ENCODE peak calls at places on chromosomes 3 and 15, in six cellular contexts. K is tibial artery, S is breast epithelium, C is kidney, Y is mammary epithelial cell, I is psoas muscle. Q is an unnamed sample.

GRCh38 chr3:42697326-42698051 is 5.1 kb downstream of the HHATL start:
- DNase-seq in C (no peak), I (peak; percentile 57), Y (no peak), S (no peak), K (peak; percentile 60), Q (no peak)

GRCh38 chr15:62782896-62783295 is 259.7 kb upstream of the TPM1 start:
- DNase-seq in I (no peak), K (no peak), C (no peak), Y (no peak), S (no peak), Q (no peak)

GRCh38 chr3:20197775-20198174 is 11.8 kb upstream of the SGO1 start:
- DNase-seq in Y (peak; percentile 58), C (no peak), I (no peak), K (no peak), S (no peak), Q (no peak)

GRCh38 chr3:37590328-37591079 is 271.2 kb upstream of the CTDSPL start:
- DNase-seq in K (peak; percentile 91), S (no peak), C (peak; percentile 82), Y (no peak), I (peak; percentile 70), Q (peak; percentile 92)

GRCh38 chr3:151743860-151744259 is 10.1 kb downstream of the AADACL2 start:
- DNase-seq in I (no peak), K (no peak), C (no peak), Y (no peak), S (no peak), Q (no peak)

GRCh38 chr3:48426401-48426909 is 3.4 kb downstream of the PLXNB1 start:
- DNase-seq in C (peak; percentile 73), Y (no peak), K (peak; percentile 89), I (no peak), S (no peak), Q (no peak)

GRCh38 chr15:77753238-77753873 is 120.6 kb upstream of the LINGO1 start:
- DNase-seq in C (no peak), I (no peak), Y (peak; percentile 6), S (no peak), K (no peak), Q (no peak)

GRCh38 chr15:20644896-20645295 is 103.3 kb upstream of the GOLGA6L6 start:
- DNase-seq in C (no peak), I (no peak), S (no peak), K (no peak), Y (no peak), Q (no peak)

GRCh38 chr3:29099296-29099695 is 181.6 kb upstream of the RBMS3 start:
- DNase-seq in I (no peak), Y (no peak), C (no peak), S (no peak), K (no peak), Q (no peak)

GRCh38 chr3:18712713-18713575 is 287.8 kb upstream of the SATB1 start:
- DNase-seq in C (no peak), I (no peak), S (no peak), K (no peak), Y (no peak), Q (no peak)

GRCh38 chr15:81087121-81087520 is 46.9 kb upstream of the CFAP161 start:
- DNase-seq in K (no peak), C (no peak), Y (no peak), S (no peak), I (no peak), Q (no peak)

GRCh38 chr15:74657846-74658245 is 38.0 kb downstream of the EDC3 start:
- DNase-seq in S (no peak), I (no peak), K (no peak), Y (no peak), C (no peak), Q (no peak)

GRCh38 chr3:180059351-180059750 is 22.6 kb upstream of the PEX5L start:
- DNase-seq in K (no peak), C (no peak), Y (peak; percentile 64), I (no peak), S (no peak), Q (no peak)

GRCh38 chr15:43794269-43795037 is 2.3 kb downstream of the SERF2 start:
- DNase-seq in K (no peak), Y (no peak), I (no peak), S (no peak), C (no peak), Q (no peak)

GRCh38 chr15:78492841-78493240 is 14.5 kb upstream of the HYKK start:
- DNase-seq in C (no peak), Y (no peak), S (no peak), K (no peak), I (no peak), Q (no peak)

GRCh38 chr3:25573386-25574171 is 91.1 kb downstream of the TOP2B start:
- DNase-seq in K (no peak), C (no peak), S (no peak), Y (no peak), I (no peak), Q (no peak)

GRCh38 chr3:152271465-152272035 is 2.8 kb downstream of the MBNL1 start:
- DNase-seq in S (no peak), K (no peak), Y (peak; percentile 11), C (no peak), I (no peak), Q (no peak)

GRCh38 chr3:132786890-132787289 is 64.7 kb upstream of the NPHP3 start:
- DNase-seq in Y (no peak), S (no peak), I (no peak), C (no peak), K (no peak), Q (no peak)

GRCh38 chr3:106913111-106913698 is 464.0 kb upstream of the CCDC54 start:
- DNase-seq in Y (peak; percentile 26), C (no peak), K (no peak), I (no peak), S (no peak), Q (no peak)

GRCh38 chr3:47006145-47006651 is 26.7 kb downstream of the NBEAL2 start:
- DNase-seq in C (peak; percentile 51), I (no peak), Y (no peak), S (no peak), K (no peak), Q (peak; percentile 51)

GRCh38 chr3:110589381-110589780 is 482.2 kb upstream of the NECTIN3 start:
- DNase-seq in K (no peak), I (no peak), Y (no peak), C (no peak), S (no peak), Q (no peak)

GRCh38 chr3:43998374-43998840 is 243.3 kb upstream of the TOPAZ1 start:
- DNase-seq in K (no peak), C (no peak), I (no peak), Y (no peak), S (no peak), Q (no peak)

GRCh38 chr15:75043509-75044257 is 20.3 kb downstream of the PPCDC start:
- DNase-seq in S (peak; percentile 92), Y (peak; percentile 88), I (peak; percentile 97), C (peak; percentile 98), K (peak; percentile 99), Q (peak; percentile 94)

GRCh38 chr15:99507016-99507731 is 58.6 kb upstream of the MEF2A start:
- DNase-seq in Y (no peak), S (no peak), I (peak; percentile 67), K (no peak), C (peak; percentile 85), Q (no peak)

GRCh38 chr15:73560501-73561117 is 72.6 kb downstream of the NPTN start:
- DNase-seq in K (no peak), I (no peak), C (no peak), S (no peak), Y (peak; percentile 51), Q (no peak)

GRCh38 chr15:34853001-34853758 is 57.8 kb upstream of the ACTC1 start:
- DNase-seq in C (no peak), I (no peak), S (no peak), K (no peak), Y (no peak), Q (no peak)

DNA sequence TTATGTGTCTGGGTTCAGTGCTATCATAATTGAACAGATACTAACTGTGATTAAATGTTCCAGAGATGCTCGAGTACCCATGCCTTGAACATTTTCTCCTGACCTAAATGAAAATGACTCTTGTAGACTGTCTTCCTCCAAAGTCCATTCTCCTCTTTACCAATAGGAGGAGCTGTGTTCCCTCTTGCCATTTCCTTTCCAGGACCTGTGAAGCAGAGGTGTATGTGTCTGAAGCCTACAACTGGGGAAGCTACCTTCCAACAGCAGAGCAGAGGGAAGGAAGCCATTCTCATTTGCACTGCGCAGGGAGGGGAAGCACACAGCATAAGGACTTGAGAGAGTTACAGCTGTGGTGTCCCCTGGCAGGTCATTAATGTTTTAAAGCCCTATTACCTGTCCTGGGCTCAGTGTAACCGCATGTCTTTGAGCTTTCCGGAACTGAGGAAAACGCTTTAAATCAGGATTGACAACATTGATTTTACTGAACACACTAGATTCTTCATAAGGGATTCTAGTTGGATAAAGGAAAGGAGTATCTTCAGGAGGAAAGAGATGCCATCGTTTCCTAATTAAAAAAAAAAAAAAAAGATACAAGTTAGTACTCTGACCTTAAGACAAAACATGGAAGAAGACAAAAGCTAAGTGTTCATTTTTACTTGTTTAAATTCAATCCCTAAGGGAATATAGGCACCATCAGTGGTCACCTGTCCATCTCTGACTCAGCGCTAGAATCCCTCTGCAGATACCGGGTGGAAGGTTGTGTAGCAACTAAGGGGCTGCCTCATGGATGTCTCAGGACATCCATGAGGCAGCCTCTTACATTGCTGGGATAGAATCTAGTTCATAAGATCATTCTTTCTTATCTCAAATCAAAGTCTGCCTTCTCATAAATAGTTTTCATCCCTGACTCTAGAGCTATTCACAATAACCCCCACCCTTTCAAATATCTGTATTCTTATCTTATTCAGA is 38.5 kb downstream of the HSPBAP1 start:
- DNase-seq in S (no peak), C (no peak), K (no peak), Y (peak; percentile 58), I (no peak), Q (no peak)
- TF ChIP-seq CTCF in S (no peak), C (peak; percentile 63), K (peak; percentile 36), Y (peak; percentile 93), I (peak; percentile 69), Q (peak; percentile 23)

GRCh38 chr3:124784686-124785382 is 54.6 kb downstream of the UMPS start:
- DNase-seq in K (no peak), Y (peak; percentile 17), C (peak; percentile 84), S (peak; percentile 56), I (peak; percentile 40), Q (peak; percentile 84)
- H3K4me1 ChIP-seq in K (peaks cover 63% of the 10 kb centered on the region), Y (peaks cover 20% of the 10 kb centered on the region), C (peaks cover 28% of the 10 kb centered on the region), S (peaks cover 35% of the 10 kb centered on the region), I (peaks cover 44% of the 10 kb centered on the region), Q (peaks cover 35% of the 10 kb centered on the region)

GRCh38 chr15:27767918-27768640 is 331.0 kb downstream of the OCA2 start:
- DNase-seq in C (no peak), K (no peak), Y (no peak), S (no peak), I (no peak), Q (no peak)
- H3K9me3 ChIP-seq in C (no peaks in the 10 kb centered on the region), K (no peaks in the 10 kb centered on the region), Y (peaks cover 31% of the 10 kb centered on the region), S (peaks cover 4% of the 10 kb centered on the region), I (no peaks in the 10 kb centered on the region), Q (no peaks in the 10 kb centered on the region)

GRCh38 chr3:72889310-72890165 is 1.7 kb downstream of the GXYLT2 start:
- DNase-seq in C (no peak), K (no peak), Y (no peak), S (no peak), I (no peak), Q (no peak)

GRCh38 chr3:72892081-72892763 is 4.4 kb downstream of the GXYLT2 start:
- DNase-seq in C (no peak), I (no peak), K (no peak), Y (peak; percentile 86), S (no peak), Q (no peak)

GRCh38 chr3:72892870-72893269 is 5.0 kb downstream of the GXYLT2 start:
- DNase-seq in Y (no peak), S (no peak), I (no peak), C (no peak), K (no peak), Q (no peak)

GRCh38 chr3:72890166-72890925 is 2.5 kb downstream of the GXYLT2 start:
- DNase-seq in I (no peak), C (no peak), S (no peak), Y (peak; percentile 27), K (no peak), Q (no peak)

GRCh38 chr3:72891053-72891855 is 3.4 kb downstream of the GXYLT2 start:
- DNase-seq in K (no peak), Y (peak; percentile 77), I (no peak), S (peak; percentile 38), C (no peak), Q (no peak)
- TF ChIP-seq CTCF in K (no peak), Y (no peak), I (no peak), S (no peak), C (no peak), Q (no peak)